ENCODE peak calls at places on chromosomes 16 and 17, in ten cellular contexts. One of them, this sample, is unnamed.

GRCh38 chr16:25546781-25547180 is 145.0 kb upstream of the HS3ST4 start:
- DNase-seq in pancreas: no peak
- DNase-seq in fibroblast of lung: no peak
- DNase-seq in iPS DF 6.9: no peak
- DNase-seq in effector memory CD4-positive, alpha-beta T cell: no peak
- DNase-seq in SK-N-MC: no peak
- DNase-seq in transverse colon: no peak
- DNase-seq in mesenchymal stem cell: no peak
- DNase-seq in brain microvascular endothelial cell: no peak
- DNase-seq in endodermal cell: no peak
- DNase-seq in this sample: no peak

GRCh38 chr17:45848868-45849535 is 4.3 kb downstream of the SPPL2C start:
- DNase-seq in effector memory CD4-positive, alpha-beta T cell: no peak
- DNase-seq in mesenchymal stem cell: no peak
- DNase-seq in brain microvascular endothelial cell: no peak
- DNase-seq in pancreas: no peak
- DNase-seq in iPS DF 6.9: no peak
- DNase-seq in endodermal cell: no peak
- DNase-seq in transverse colon: no peak
- DNase-seq in SK-N-MC: no peak
- DNase-seq in fibroblast of lung: no peak
- DNase-seq in this sample: peak; percentile 79

GRCh38 chr17:74922172-74922571 is 883 bp downstream of the USH1G start:
- DNase-seq in effector memory CD4-positive, alpha-beta T cell: no peak
- DNase-seq in endodermal cell: peak; percentile 55
- DNase-seq in pancreas: no peak
- DNase-seq in mesenchymal stem cell: no peak
- DNase-seq in iPS DF 6.9: no peak
- DNase-seq in fibroblast of lung: no peak
- DNase-seq in transverse colon: no peak
- DNase-seq in brain microvascular endothelial cell: no peak
- DNase-seq in SK-N-MC: no peak
- DNase-seq in this sample: no peak

GRCh38 chr17:19386974-19387920 is at the start of gene MFAP4:
- DNase-seq in transverse colon: peak; percentile 60
- DNase-seq in brain microvascular endothelial cell: peak; percentile 56
- DNase-seq in effector memory CD4-positive, alpha-beta T cell: no peak
- DNase-seq in fibroblast of lung: peak; percentile 90
- DNase-seq in iPS DF 6.9: no peak
- DNase-seq in mesenchymal stem cell: peak; percentile 81
- DNase-seq in SK-N-MC: peak; percentile 72
- DNase-seq in endodermal cell: peak; percentile 89
- DNase-seq in pancreas: no peak
- DNase-seq in this sample: peak; percentile 95

GRCh38 chr17:67044940-67045339 is 586 bp downstream of the CACNG1 start:
- DNase-seq in transverse colon: no peak
- DNase-seq in fibroblast of lung: no peak
- DNase-seq in pancreas: peak; percentile 41
- DNase-seq in brain microvascular endothelial cell: no peak
- DNase-seq in SK-N-MC: no peak
- DNase-seq in mesenchymal stem cell: no peak
- DNase-seq in endodermal cell: no peak
- DNase-seq in effector memory CD4-positive, alpha-beta T cell: no peak
- DNase-seq in iPS DF 6.9: no peak
- DNase-seq in this sample: no peak

GRCh38 chr16:26158142-26158759 is 466.5 kb downstream of the HS3ST4 start:
- DNase-seq in iPS DF 6.9: no peak
- DNase-seq in pancreas: no peak
- DNase-seq in effector memory CD4-positive, alpha-beta T cell: no peak
- DNase-seq in brain microvascular endothelial cell: no peak
- DNase-seq in fibroblast of lung: no peak
- DNase-seq in SK-N-MC: no peak
- DNase-seq in mesenchymal stem cell: no peak
- DNase-seq in endodermal cell: peak; percentile 86
- DNase-seq in transverse colon: no peak
- DNase-seq in this sample: no peak

GRCh38 chr16:67593288-67593687 is 31.0 kb downstream of the CTCF start:
- DNase-seq in effector memory CD4-positive, alpha-beta T cell: no peak
- DNase-seq in transverse colon: no peak
- DNase-seq in SK-N-MC: no peak
- DNase-seq in endodermal cell: no peak
- DNase-seq in mesenchymal stem cell: no peak
- DNase-seq in brain microvascular endothelial cell: no peak
- DNase-seq in pancreas: no peak
- DNase-seq in iPS DF 6.9: no peak
- DNase-seq in fibroblast of lung: peak; percentile 12
- DNase-seq in this sample: no peak

GRCh38 chr16:56866955-56867830 is 2.2 kb downstream of the SLC12A3 start:
- DNase-seq in transverse colon: peak; percentile 37
- DNase-seq in pancreas: no peak
- DNase-seq in brain microvascular endothelial cell: peak; percentile 50
- DNase-seq in fibroblast of lung: peak; percentile 50
- DNase-seq in effector memory CD4-positive, alpha-beta T cell: no peak
- DNase-seq in iPS DF 6.9: no peak
- DNase-seq in SK-N-MC: no peak
- DNase-seq in mesenchymal stem cell: peak; percentile 64
- DNase-seq in endodermal cell: peak; percentile 71
- DNase-seq in this sample: peak; percentile 41

GRCh38 chr17:57953703-57954420 is 1.4 kb downstream of the CUEDC1 start:
- DNase-seq in fibroblast of lung: no peak
- DNase-seq in mesenchymal stem cell: no peak
- DNase-seq in effector memory CD4-positive, alpha-beta T cell: no peak
- DNase-seq in transverse colon: no peak
- DNase-seq in iPS DF 6.9: no peak
- DNase-seq in pancreas: no peak
- DNase-seq in brain microvascular endothelial cell: no peak
- DNase-seq in endodermal cell: peak; percentile 75
- DNase-seq in SK-N-MC: no peak
- DNase-seq in this sample: no peak

GRCh38 chr16:46817961-46818360 is 13.0 kb downstream of the C16orf87 start:
- DNase-seq in mesenchymal stem cell: peak; percentile 45
- DNase-seq in iPS DF 6.9: no peak
- DNase-seq in effector memory CD4-positive, alpha-beta T cell: no peak
- DNase-seq in SK-N-MC: no peak
- DNase-seq in transverse colon: no peak
- DNase-seq in brain microvascular endothelial cell: peak; percentile 37
- DNase-seq in pancreas: no peak
- DNase-seq in endodermal cell: no peak
- DNase-seq in fibroblast of lung: peak; percentile 59
- DNase-seq in this sample: no peak

GRCh38 chr17:31824771-31825360 is 34.2 kb downstream of the COPRS start:
- DNase-seq in brain microvascular endothelial cell: no peak
- DNase-seq in SK-N-MC: peak; percentile 76
- DNase-seq in fibroblast of lung: no peak
- DNase-seq in pancreas: no peak
- DNase-seq in effector memory CD4-positive, alpha-beta T cell: no peak
- DNase-seq in endodermal cell: no peak
- DNase-seq in iPS DF 6.9: no peak
- DNase-seq in mesenchymal stem cell: no peak
- DNase-seq in transverse colon: no peak
- DNase-seq in this sample: no peak

GRCh38 chr17:77419547-77420475 is 279.0 kb downstream of the SEC14L1 start:
- DNase-seq in iPS DF 6.9: no peak
- DNase-seq in fibroblast of lung: peak; percentile 63
- DNase-seq in SK-N-MC: no peak
- DNase-seq in brain microvascular endothelial cell: no peak
- DNase-seq in effector memory CD4-positive, alpha-beta T cell: no peak
- DNase-seq in transverse colon: no peak
- DNase-seq in mesenchymal stem cell: peak; percentile 74
- DNase-seq in pancreas: no peak
- DNase-seq in endodermal cell: peak; percentile 96
- DNase-seq in this sample: peak; percentile 66

GRCh38 chr17:42744283-42744805 is 496 bp downstream of the EZH1 start:
- DNase-seq in mesenchymal stem cell: peak; percentile 63
- DNase-seq in effector memory CD4-positive, alpha-beta T cell: peak; percentile 57
- DNase-seq in iPS DF 6.9: no peak
- DNase-seq in pancreas: peak; percentile 85
- DNase-seq in transverse colon: peak; percentile 80
- DNase-seq in brain microvascular endothelial cell: no peak
- DNase-seq in SK-N-MC: no peak
- DNase-seq in fibroblast of lung: peak; percentile 32
- DNase-seq in endodermal cell: no peak
- DNase-seq in this sample: peak; percentile 94

GRCh38 chr17:17874478-17874877 is 37.7 kb upstream of the SREBF1 start:
- DNase-seq in brain microvascular endothelial cell: peak; percentile 17
- DNase-seq in mesenchymal stem cell: peak; percentile 86
- DNase-seq in transverse colon: no peak
- DNase-seq in endodermal cell: no peak
- DNase-seq in effector memory CD4-positive, alpha-beta T cell: no peak
- DNase-seq in pancreas: no peak
- DNase-seq in iPS DF 6.9: no peak
- DNase-seq in fibroblast of lung: peak; percentile 78
- DNase-seq in SK-N-MC: no peak
- DNase-seq in this sample: no peak

GRCh38 chr16:8862309-8863130 is 6.3 kb downstream of the CARHSP1 start:
- DNase-seq in transverse colon: no peak
- DNase-seq in brain microvascular endothelial cell: no peak
- DNase-seq in SK-N-MC: no peak
- DNase-seq in pancreas: no peak
- DNase-seq in effector memory CD4-positive, alpha-beta T cell: no peak
- DNase-seq in endodermal cell: no peak
- DNase-seq in mesenchymal stem cell: no peak
- DNase-seq in iPS DF 6.9: no peak
- DNase-seq in fibroblast of lung: no peak
- DNase-seq in this sample: no peak

GRCh38 chr16:8863594-8864424 is 5.0 kb downstream of the CARHSP1 start:
- DNase-seq in iPS DF 6.9: no peak
- DNase-seq in brain microvascular endothelial cell: no peak
- DNase-seq in endodermal cell: peak; percentile 81
- DNase-seq in SK-N-MC: no peak
- DNase-seq in effector memory CD4-positive, alpha-beta T cell: no peak
- DNase-seq in pancreas: peak; percentile 93
- DNase-seq in mesenchymal stem cell: peak; percentile 50
- DNase-seq in transverse colon: peak; percentile 71
- DNase-seq in fibroblast of lung: peak; percentile 38
- DNase-seq in this sample: no peak

GRCh38 chr16:8858994-8859912 is 9.6 kb downstream of the CARHSP1 start:
- DNase-seq in effector memory CD4-positive, alpha-beta T cell: no peak
- DNase-seq in mesenchymal stem cell: no peak
- DNase-seq in SK-N-MC: no peak
- DNase-seq in fibroblast of lung: no peak
- DNase-seq in endodermal cell: no peak
- DNase-seq in iPS DF 6.9: no peak
- DNase-seq in transverse colon: no peak
- DNase-seq in pancreas: no peak
- DNase-seq in brain microvascular endothelial cell: no peak
- DNase-seq in this sample: no peak

GRCh38 chr16:8859913-8860881 is 8.6 kb downstream of the CARHSP1 start:
- DNase-seq in mesenchymal stem cell: peak; percentile 89
- DNase-seq in endodermal cell: no peak
- DNase-seq in pancreas: no peak
- DNase-seq in effector memory CD4-positive, alpha-beta T cell: no peak
- DNase-seq in iPS DF 6.9: no peak
- DNase-seq in transverse colon: peak; percentile 43
- DNase-seq in fibroblast of lung: peak; percentile 42
- DNase-seq in SK-N-MC: no peak
- DNase-seq in brain microvascular endothelial cell: peak; percentile 40
- DNase-seq in this sample: no peak

GRCh38 chr16:8861563-8862308 is 7.1 kb downstream of the CARHSP1 start:
- DNase-seq in transverse colon: no peak
- DNase-seq in brain microvascular endothelial cell: no peak
- DNase-seq in mesenchymal stem cell: peak; percentile 35
- DNase-seq in effector memory CD4-positive, alpha-beta T cell: no peak
- DNase-seq in fibroblast of lung: no peak
- DNase-seq in SK-N-MC: no peak
- DNase-seq in iPS DF 6.9: no peak
- DNase-seq in pancreas: no peak
- DNase-seq in endodermal cell: no peak
- DNase-seq in this sample: no peak
- H3K27ac ChIP-seq in transverse colon: peak overlapping the region; percentile 69
- H3K27ac ChIP-seq in brain microvascular endothelial cell: no peak overlapping the region
- H3K27ac ChIP-seq in mesenchymal stem cell: no peak overlapping the region
- H3K27ac ChIP-seq in effector memory CD4-positive, alpha-beta T cell: no peak overlapping the region
- H3K27ac ChIP-seq in fibroblast of lung: no peak overlapping the region
- H3K27ac ChIP-seq in SK-N-MC: peak overlapping the region; percentile 31
- H3K27ac ChIP-seq in iPS DF 6.9: no peak overlapping the region
- H3K27ac ChIP-seq in pancreas: peak overlapping the region; percentile 42
- H3K27ac ChIP-seq in endodermal cell: no peak overlapping the region
- H3K27ac ChIP-seq in this sample: no peak overlapping the region

GRCh38 chr16:86303787-86304685 is 206.3 kb upstream of the FOXF1 start:
- DNase-seq in transverse colon: peak; percentile 43
- DNase-seq in effector memory CD4-positive, alpha-beta T cell: no peak
- DNase-seq in brain microvascular endothelial cell: no peak
- DNase-seq in pancreas: no peak
- DNase-seq in fibroblast of lung: no peak
- DNase-seq in endodermal cell: peak; percentile 56
- DNase-seq in SK-N-MC: no peak
- DNase-seq in iPS DF 6.9: no peak
- DNase-seq in mesenchymal stem cell: peak; percentile 88
- DNase-seq in this sample: no peak
- H3K4me3 ChIP-seq in transverse colon: peak overlapping the region; percentile 36
- H3K4me3 ChIP-seq in effector memory CD4-positive, alpha-beta T cell: no peak overlapping the region
- H3K4me3 ChIP-seq in brain microvascular endothelial cell: no peak overlapping the region
- H3K4me3 ChIP-seq in pancreas: no peak overlapping the region
- H3K4me3 ChIP-seq in fibroblast of lung: peak overlapping the region; percentile 54
- H3K4me3 ChIP-seq in endodermal cell: no peak overlapping the region
- H3K4me3 ChIP-seq in SK-N-MC: no peak overlapping the region
- H3K4me3 ChIP-seq in iPS DF 6.9: no peak overlapping the region
- H3K4me3 ChIP-seq in mesenchymal stem cell: peak overlapping the region; percentile 59
- H3K4me3 ChIP-seq in this sample: no peak overlapping the region

DNA sequence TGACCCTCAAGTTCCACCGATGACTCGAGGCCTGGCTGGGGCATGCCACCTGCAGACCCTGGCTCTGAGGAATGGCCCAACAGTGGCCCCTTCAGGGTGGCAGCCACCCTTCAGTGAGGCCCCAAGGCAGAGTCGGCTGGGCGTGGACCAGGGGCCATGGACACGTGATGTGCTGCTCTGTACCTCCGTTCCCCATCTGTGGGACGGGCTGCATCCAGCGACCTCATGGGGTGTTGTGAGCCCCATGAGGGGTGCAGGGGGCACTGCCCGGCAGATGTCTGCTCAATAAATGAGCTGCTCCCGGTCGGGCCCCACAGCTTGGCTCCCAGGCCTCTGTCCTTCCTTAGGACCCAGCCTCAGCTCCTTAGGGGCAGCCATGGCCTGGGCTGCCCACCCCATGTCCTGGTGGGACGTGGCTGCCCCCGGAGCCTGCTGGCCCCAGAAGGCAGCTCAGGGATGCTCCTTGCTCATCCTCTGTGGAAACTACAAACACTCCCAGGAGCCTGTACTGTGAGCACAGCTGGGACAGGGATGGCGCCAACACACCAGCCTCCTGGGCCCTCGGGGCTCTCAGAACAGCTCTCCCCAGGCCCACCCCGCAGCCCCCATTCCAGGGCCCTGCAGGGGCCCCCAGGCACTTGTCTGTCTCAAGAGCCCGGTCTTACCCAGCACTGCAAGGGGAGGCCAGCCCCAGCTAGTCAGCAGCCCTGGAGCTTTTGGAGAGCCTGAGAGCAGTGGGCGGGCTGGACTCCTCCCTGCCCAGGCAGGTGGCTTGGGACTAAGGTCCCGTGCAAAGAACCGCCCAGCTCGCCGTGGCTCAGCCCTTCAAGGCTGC is 2.4 kb downstream of the DNASE1L2 start:
- DNase-seq in effector memory CD4-positive, alpha-beta T cell: no peak
- DNase-seq in transverse colon: no peak
- DNase-seq in iPS DF 6.9: no peak
- DNase-seq in pancreas: no peak
- DNase-seq in mesenchymal stem cell: no peak
- DNase-seq in fibroblast of lung: no peak
- DNase-seq in brain microvascular endothelial cell: no peak
- DNase-seq in SK-N-MC: no peak
- DNase-seq in endodermal cell: peak; percentile 70
- DNase-seq in this sample: no peak
- H3K36me3 ChIP-seq in effector memory CD4-positive, alpha-beta T cell: peaks cover 27% of the 10 kb centered on the region
- H3K36me3 ChIP-seq in transverse colon: no peaks in the 10 kb centered on the region
- H3K36me3 ChIP-seq in iPS DF 6.9: peaks cover 21% of the 10 kb centered on the region
- H3K36me3 ChIP-seq in pancreas: peaks cover 13% of the 10 kb centered on the region
- H3K36me3 ChIP-seq in mesenchymal stem cell: peaks cover 72% of the 10 kb centered on the region
- H3K36me3 ChIP-seq in fibroblast of lung: peaks cover 23% of the 10 kb centered on the region
- H3K36me3 ChIP-seq in brain microvascular endothelial cell: peaks cover 30% of the 10 kb centered on the region
- H3K36me3 ChIP-seq in SK-N-MC: peaks cover 10% of the 10 kb centered on the region
- H3K36me3 ChIP-seq in endodermal cell: peaks cover 20% of the 10 kb centered on the region
- H3K36me3 ChIP-seq in this sample: peaks cover 95% of the 10 kb centered on the region

GRCh38 chr16:22358000-22358399 is 16.4 kb downstream of the CDR2 start:
- DNase-seq in endodermal cell: no peak
- DNase-seq in SK-N-MC: no peak
- DNase-seq in mesenchymal stem cell: no peak
- DNase-seq in pancreas: no peak
- DNase-seq in effector memory CD4-positive, alpha-beta T cell: no peak
- DNase-seq in iPS DF 6.9: no peak
- DNase-seq in fibroblast of lung: peak; percentile 29
- DNase-seq in transverse colon: no peak
- DNase-seq in brain microvascular endothelial cell: no peak
- DNase-seq in this sample: no peak
- H3K27ac ChIP-seq in endodermal cell: no peak overlapping the region
- H3K27ac ChIP-seq in SK-N-MC: no peak overlapping the region
- H3K27ac ChIP-seq in mesenchymal stem cell: peak overlapping the region; percentile 68
- H3K27ac ChIP-seq in pancreas: no peak overlapping the region
- H3K27ac ChIP-seq in effector memory CD4-positive, alpha-beta T cell: peak overlapping the region; percentile 63
- H3K27ac ChIP-seq in iPS DF 6.9: no peak overlapping the region
- H3K27ac ChIP-seq in fibroblast of lung: no peak overlapping the region
- H3K27ac ChIP-seq in transverse colon: peak overlapping the region; percentile 37
- H3K27ac ChIP-seq in brain microvascular endothelial cell: peak overlapping the region; percentile 21
- H3K27ac ChIP-seq in this sample: no peak overlapping the region

This sample was measured in WERI-Rb-1.